ENCODE peak calls at places on chromosomes 12 and 14, in ten cellular contexts. Y, W, V, U, C, A, Z, F, D and H are unnamed samples.

GRCh38 chr12:128795530-128796361 is 28.0 kb downstream of the SLC15A4 start:
- DNase-seq in Y (no peak), W (no peak), V (no peak), U (no peak), C (no peak), A (no peak), Z (no peak), F (no peak), D (no peak), H (no peak)

GRCh38 chr12:5003025-5003666 is 40.5 kb upstream of the KCNA5 start:
- DNase-seq in Y (peak), W (peak), V (peak), U (peak), C (peak), A (no peak), Z (peak), F (peak), D (peak), H (peak)

GRCh38 chr12:80176706-80177105 is 77.4 kb downstream of the OTOGL start:
- DNase-seq in Y (no peak), W (no peak), V (no peak), U (no peak), C (no peak), A (no peak), Z (no peak), F (no peak), D (no peak), H (no peak)

GRCh38 chr12:108424026-108424425 is 84.9 kb upstream of the CMKLR1 start:
- DNase-seq in Y (no peak), W (no peak), V (no peak), U (no peak), C (peak), A (no peak), Z (no peak), F (no peak), D (no peak), H (no peak)

GRCh38 chr14:55272922-55273321 is 1.7 kb downstream of the FBXO34 start:
- DNase-seq in Y (no peak), W (no peak), V (no peak), U (no peak), C (no peak), A (no peak), Z (no peak), F (no peak), D (no peak), H (no peak)

GRCh38 chr12:52279683-52280318 is 5.4 kb downstream of the KRT86 start:
- DNase-seq in Y (no peak), W (peak), V (no peak), U (no peak), C (no peak), A (no peak), Z (no peak), F (no peak), D (peak), H (no peak)

GRCh38 chr12:3658327-3659163 is 94.4 kb downstream of the CRACR2A start:
- DNase-seq in Y (peak), W (no peak), V (peak), U (no peak), C (peak), A (no peak), Z (peak), F (peak), D (no peak), H (no peak)

GRCh38 chr14:99794156-99794780 is 1.1 kb downstream of the EML1 start:
- DNase-seq in Y (no peak), W (no peak), V (no peak), U (no peak), C (no peak), A (no peak), Z (no peak), F (no peak), D (no peak), H (no peak)

GRCh38 chr12:130438711-130439110 is 101.0 kb downstream of the PIWIL1 start:
- DNase-seq in Y (no peak), W (no peak), V (no peak), U (no peak), C (no peak), A (no peak), Z (no peak), F (no peak), D (no peak), H (no peak)

GRCh38 chr14:72745991-72746980 is 147.6 kb downstream of the DPF3 start:
- DNase-seq in Y (no peak), W (no peak), V (no peak), U (no peak), C (peak), A (no peak), Z (peak), F (no peak), D (peak), H (no peak)

GRCh38 chr14:66853311-66853710 is 335.9 kb upstream of the GARIN2 start:
- DNase-seq in Y (no peak), W (no peak), V (no peak), U (no peak), C (no peak), A (no peak), Z (no peak), F (no peak), D (no peak), H (no peak)

GRCh38 chr14:77265561-77266335 is 5.3 kb downstream of the NGB start:
- DNase-seq in Y (no peak), W (no peak), V (no peak), U (no peak), C (no peak), A (no peak), Z (no peak), F (peak), D (no peak), H (no peak)

GRCh38 chr12:49917126-49917787 is 13.6 kb upstream of the FAIM2 start:
- DNase-seq in Y (no peak), W (no peak), V (no peak), U (no peak), C (no peak), A (no peak), Z (no peak), F (no peak), D (no peak), H (no peak)

GRCh38 chr12:10457760-10458159 is 4.6 kb upstream of the KLRC1 start:
- DNase-seq in Y (no peak), W (no peak), V (no peak), U (no peak), C (no peak), A (no peak), Z (no peak), F (no peak), D (no peak), H (no peak)

GRCh38 chr12:132547207-132547740 is 57.3 kb downstream of the FBRSL1 start:
- DNase-seq in Y (no peak), W (no peak), V (no peak), U (no peak), C (no peak), A (no peak), Z (no peak), F (no peak), D (no peak), H (no peak)

GRCh38 chr14:89908712-89909450 is 45.6 kb downstream of the EFCAB11 start:
- DNase-seq in Y (no peak), W (no peak), V (no peak), U (no peak), C (peak), A (no peak), Z (no peak), F (no peak), D (no peak), H (no peak)

GRCh38 chr12:22978962-22979361 is 354.0 kb downstream of the ETNK1 start:
- DNase-seq in Y (no peak), W (peak), V (no peak), U (no peak), C (peak), A (peak), Z (no peak), F (peak), D (peak), H (no peak)

GRCh38 chr12:76555226-76555767 is 4.3 kb downstream of the OSBPL8 start:
- DNase-seq in Y (no peak), W (no peak), V (no peak), U (no peak), C (no peak), A (no peak), Z (no peak), F (no peak), D (no peak), H (no peak)

GRCh38 chr14:60756847-60757246 is 22.3 kb downstream of the MNAT1 start:
- DNase-seq in Y (no peak), W (no peak), V (no peak), U (no peak), C (no peak), A (no peak), Z (no peak), F (no peak), D (no peak), H (no peak)

GRCh38 chr14:26427059-26427458 is 170.8 kb downstream of the NOVA1 start:
- DNase-seq in Y (no peak), W (no peak), V (no peak), U (no peak), C (peak), A (no peak), Z (no peak), F (peak), D (no peak), H (no peak)

GRCh38 chr12:110600254-110600653 is 13.7 kb upstream of the TCTN1 start:
- DNase-seq in Y (no peak), W (peak), V (no peak), U (no peak), C (peak), A (no peak), Z (no peak), F (peak), D (no peak), H (no peak)

GRCh38 chr12:24045816-24046257 is 96.4 kb upstream of the SOX5 start:
- DNase-seq in Y (no peak), W (peak), V (no peak), U (no peak), C (peak), A (no peak), Z (no peak), F (peak), D (peak), H (no peak)